ENCODE peak calls at places on chromosomes 5 and 9, in four cellular contexts. R is MM.1S, M is colonic mucosa, K is adrenal gland. F is an unnamed sample. For H3K4me1, the result is how much of the 10 kb centered on the place peaks cover.

GRCh38 chr9:134088064-134088725 is 20.4 kb upstream of the BRD3 start:
- DNase-seq in R (no peak), M (no peak), K (no peak), F (no peak)

GRCh38 chr9:89408628-89409101 is 89.2 kb downstream of the SEMA4D start:
- DNase-seq in R (peak), M (no peak), K (peak), F (no peak)

GRCh38 chr9:117444466-117444865 is 29.6 kb upstream of the ASTN2 start:
- DNase-seq in R (no peak), M (no peak), K (no peak), F (no peak)

GRCh38 chr5:108524564-108524963 is 142.7 kb upstream of the FBXL17 start:
- DNase-seq in R (no peak), M (no peak), K (no peak), F (no peak)

GRCh38 chr5:1638658-1639400 is 115.1 kb upstream of the LPCAT1 start:
- DNase-seq in R (no peak), M (no peak), K (no peak), F (peak)

GRCh38 chr9:503881-504852 is 289.5 kb downstream of the DOCK8 start:
- DNase-seq in R (peak), M (peak), K (peak), F (peak)

GRCh38 chr5:142796492-142797109 is 26.4 kb downstream of the ARHGAP26 start:
- DNase-seq in R (no peak), M (peak), K (no peak), F (no peak)

GRCh38 chr9:116238225-116238624 is 84.6 kb downstream of the PAPPA start:
- DNase-seq in R (no peak), M (no peak), K (no peak), F (no peak)

GRCh38 chr9:36101916-36102741 is 34.4 kb upstream of the GLIPR2 start:
- DNase-seq in R (no peak), M (no peak), K (peak), F (peak)

GRCh38 chr9:86614871-86615849 is 260.9 kb upstream of the TUT7 start:
- DNase-seq in R (no peak), M (no peak), K (no peak), F (no peak)

GRCh38 chr5:132414634-132415377 is 45.3 kb downstream of the SLC22A5 start:
- DNase-seq in R (peak), M (no peak), K (no peak), F (no peak)

GRCh38 chr9:12718482-12719026 is 25.4 kb downstream of the TYRP1 start:
- DNase-seq in R (peak), M (no peak), K (no peak), F (no peak)

GRCh38 chr5:74542477-74542876 is 98.1 kb downstream of the ENC1 start:
- DNase-seq in R (no peak), M (no peak), K (no peak), F (no peak)

GRCh38 chr9:138050472-138051330 is 173.1 kb downstream of the CACNA1B start:
- DNase-seq in R (no peak), M (no peak), K (no peak), F (no peak)

GRCh38 chr5:127176769-127177168 is 103.5 kb upstream of the C5orf63 start:
- DNase-seq in R (no peak), M (no peak), K (no peak), F (no peak)

GRCh38 chr9:69758981-69759477 is 782 bp downstream of the PTAR1 start:
- DNase-seq in R (no peak), M (no peak), K (no peak), F (no peak)

GRCh38 chr9:120928015-120928719 is 1.6 kb upstream of the TRAF1 start:
- DNase-seq in R (no peak), M (peak), K (peak), F (peak)

GRCh38 chr5:171310816-171311697 is 2.0 kb downstream of the TLX3 start:
- DNase-seq in R (no peak), M (no peak), K (no peak), F (no peak)

DNA sequence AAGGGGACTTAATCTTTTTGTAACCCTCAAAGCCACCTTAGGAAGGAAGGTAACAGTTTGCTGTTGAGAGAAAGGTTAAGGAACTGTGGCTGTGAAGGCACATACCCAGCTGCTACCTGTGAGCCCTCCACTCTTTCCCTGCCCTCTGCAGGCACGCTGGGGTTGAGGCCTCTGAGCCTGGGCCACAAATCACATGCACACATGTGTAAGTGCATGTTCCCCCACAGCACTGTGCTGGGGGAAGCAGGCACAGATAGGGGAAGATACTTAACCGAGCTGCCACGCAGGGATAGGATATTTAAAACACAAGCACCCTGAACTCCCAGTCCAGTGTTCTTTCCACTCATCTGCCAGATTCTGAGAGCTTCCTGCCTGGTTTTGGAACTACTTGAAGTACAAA is 18.1 kb downstream of the LARP1 start:
- DNase-seq in R (no peak), M (no peak), K (no peak), F (no peak)
- H3K4me1 ChIP-seq in R (under half), M (under half), K (half or more), F (under half)

GRCh38 chr5:89083791-89084190 is 200.8 kb upstream of the MEF2C start:
- DNase-seq in R (no peak), M (no peak), K (no peak), F (no peak)
- H3K4me1 ChIP-seq in R (under half), M (under half), K (under half), F (under half)

GRCh38 chr5:10049825-10050455 is 199.7 kb downstream of the ATPSCKMT start:
- DNase-seq in R (no peak), M (no peak), K (no peak), F (no peak)
- H3K4me1 ChIP-seq in R (under half), M (under half), K (under half), F (under half)

GRCh38 chr5:149936700-149937091 is 7.9 kb downstream of the PDE6A start:
- DNase-seq in R (no peak), M (no peak), K (no peak), F (no peak)
- H3K4me1 ChIP-seq in R (under half), M (under half), K (under half), F (under half)

GRCh38 chr9:95095619-95096355 is 221.7 kb downstream of the FANCC start:
- DNase-seq in R (no peak), M (no peak), K (no peak), F (no peak)

GRCh38 chr9:95091971-95092320 is 225.6 kb downstream of the FANCC start:
- DNase-seq in R (no peak), M (no peak), K (no peak), F (no peak)

GRCh38 chr9:95092321-95093072 is 225.0 kb downstream of the FANCC start:
- DNase-seq in R (no peak), M (no peak), K (no peak), F (peak)

GRCh38 chr9:95096381-95096780 is 221.1 kb downstream of the FANCC start:
- DNase-seq in R (no peak), M (no peak), K (no peak), F (no peak)

GRCh38 chr9:95094002-95094401 is 223.5 kb downstream of the FANCC start:
- DNase-seq in R (no peak), M (no peak), K (no peak), F (no peak)
- H3K4me1 ChIP-seq in R (under half), M (under half), K (under half), F (under half)